ENCODE peak calls at places on chromosomes 12 and 14, in ten cellular contexts. Y, R, M, L, U, B, X, S, V and E are unnamed samples.

GRCh38 chr12:2137707-2138106 is 84.9 kb downstream of the CACNA1C start:
- DNase-seq in Y (no peak), R (no peak), M (no peak), L (no peak), U (no peak), B (no peak), X (no peak), S (no peak), V (no peak), E (no peak)

GRCh38 chr12:93317227-93317626 is 60.5 kb upstream of the NUDT4 start:
- DNase-seq in Y (no peak), R (peak), M (no peak), L (no peak), U (no peak), B (no peak), X (no peak), S (peak), V (no peak), E (no peak)

GRCh38 chr12:43861847-43862150 is 25.9 kb downstream of the TMEM117 start:
- DNase-seq in Y (no peak), R (no peak), M (no peak), L (no peak), U (no peak), B (no peak), X (no peak), S (no peak), V (peak), E (no peak)

GRCh38 chr14:90475298-90475697 is 78.5 kb downstream of the CALM1 start:
- DNase-seq in Y (no peak), R (no peak), M (no peak), L (no peak), U (no peak), B (no peak), X (no peak), S (peak), V (no peak), E (no peak)

GRCh38 chr12:124771462-124772361 is 92.0 kb downstream of the SCARB1 start:
- DNase-seq in Y (peak), R (peak), M (peak), L (peak), U (peak), B (peak), X (no peak), S (peak), V (peak), E (peak)

GRCh38 chr12:52119398-52120254 is 40.1 kb downstream of the SMIM41 start:
- DNase-seq in Y (peak), R (peak), M (no peak), L (peak), U (peak), B (peak), X (no peak), S (peak), V (peak), E (no peak)

GRCh38 chr12:12899530-12900380 is 8.4 kb downstream of the GPRC5A start:
- DNase-seq in Y (peak), R (no peak), M (no peak), L (no peak), U (peak), B (no peak), X (peak), S (no peak), V (peak), E (peak)

GRCh38 chr12:51341259-51342007 is 5.0 kb downstream of the CELA1 start:
- DNase-seq in Y (peak), R (peak), M (peak), L (peak), U (peak), B (peak), X (no peak), S (peak), V (peak), E (peak)

GRCh38 chr14:90777358-90777757 is 38.9 kb downstream of the TTC7B start:
- DNase-seq in Y (no peak), R (no peak), M (no peak), L (no peak), U (no peak), B (no peak), X (no peak), S (no peak), V (no peak), E (no peak)

GRCh38 chr12:25295361-25295760 is 44.6 kb upstream of the KRAS start:
- DNase-seq in Y (no peak), R (no peak), M (no peak), L (no peak), U (no peak), B (no peak), X (no peak), S (no peak), V (no peak), E (no peak)

GRCh38 chr14:103050935-103051334 is 6.4 kb downstream of the CDC42BPB start:
- DNase-seq in Y (no peak), R (no peak), M (no peak), L (no peak), U (no peak), B (no peak), X (no peak), S (no peak), V (no peak), E (no peak)

GRCh38 chr14:70622111-70622712 is 19.5 kb upstream of the TTC9 start:
- DNase-seq in Y (no peak), R (peak), M (no peak), L (peak), U (peak), B (peak), X (no peak), S (peak), V (peak), E (peak)